ENCODE peak calls at places on chromosomes 5 and 9, in ten cellular contexts. Z is type B pancreatic cell, F is mucosa of descending colon, N is nephron progenitor cell, P is pancreas, W is osteocyte, Y is AG04449, K is uterus, J is natural killer cell, A is fibroblast of mammary gland. C is an unnamed sample.

GRCh38 chr9:134136117-134136996 is 475 bp downstream of the WDR5 start:
- DNase-seq in A (peak; percentile 24), K (peak; percentile 26), P (no peak), Y (no peak), N (peak; percentile 50), Z (no peak), F (peak; percentile 25), J (peak; percentile 22), W (no peak), C (no peak)

GRCh38 chr5:168578006-168578405 is 1.2 kb downstream of the PANK3 start:
- DNase-seq in J (no peak), W (no peak), N (no peak), Y (no peak), P (no peak), A (peak; percentile 56), F (no peak), Z (no peak), K (no peak), C (no peak)

GRCh38 chr9:68940620-68941019 is 73.3 kb downstream of the PRKACG start:
- DNase-seq in K (no peak), N (no peak), P (no peak), W (no peak), Y (no peak), F (no peak), J (no peak), A (no peak), Z (no peak), C (no peak)

GRCh38 chr9:110095776-110096175 is 112.2 kb downstream of the C9orf152 start:
- DNase-seq in J (no peak), W (peak; percentile 15), Z (no peak), A (peak; percentile 78), F (no peak), N (no peak), P (no peak), Y (no peak), K (no peak), C (no peak)

GRCh38 chr5:15500326-15500958 is 462 bp downstream of the FBXL7 start:
- DNase-seq in J (no peak), F (peak; percentile 28), K (peak; percentile 60), P (no peak), W (peak; percentile 85), Z (peak; percentile 70), A (peak; percentile 63), N (peak; percentile 55), Y (no peak), C (no peak)

GRCh38 chr5:170552486-170553122 is 48.8 kb downstream of the KCNIP1 start:
- DNase-seq in P (peak; percentile 24), N (peak; percentile 50), A (peak; percentile 82), Z (peak; percentile 79), F (peak; percentile 56), W (no peak), Y (peak; percentile 58), J (no peak), K (peak; percentile 87), C (no peak)

GRCh38 chr9:123678038-123678877 is 251.7 kb downstream of the DENND1A start:
- DNase-seq in J (no peak), A (no peak), N (no peak), K (no peak), P (peak; percentile 19), F (peak; percentile 34), Z (no peak), W (no peak), Y (no peak), C (no peak)

GRCh38 chr9:115291841-115292240 is 173.9 kb upstream of the TNC start:
- DNase-seq in P (no peak), Z (no peak), Y (no peak), W (no peak), A (peak; percentile 28), K (no peak), F (peak; percentile 92), N (no peak), J (no peak), C (no peak)

GRCh38 chr5:167918492-167919267 is 372.8 kb upstream of the WWC1 start:
- DNase-seq in Z (no peak), A (no peak), F (no peak), W (no peak), K (no peak), N (peak; percentile 28), Y (no peak), P (no peak), J (no peak), C (no peak)

DNA sequence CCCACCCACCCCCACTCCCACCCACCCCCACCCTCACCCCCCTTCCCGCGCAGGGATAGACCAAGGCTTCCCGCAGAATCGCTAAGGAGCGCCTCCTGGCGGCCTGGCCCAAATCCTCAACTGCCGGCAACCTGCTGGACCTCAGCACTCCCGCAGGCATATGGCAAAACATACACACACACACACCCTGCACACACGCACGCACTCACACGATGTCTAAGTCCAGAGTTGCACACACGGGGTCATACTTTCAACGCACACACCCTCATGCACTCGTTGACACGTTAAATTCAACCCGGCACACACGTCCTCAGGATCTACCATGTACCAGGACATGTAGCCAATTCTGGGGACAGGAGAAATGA is 1.7 kb downstream of the CPLX2 start:
- DNase-seq in J (no peak), K (no peak), Y (no peak), A (no peak), W (no peak), Z (no peak), N (peak; percentile 71), F (peak; percentile 12), P (no peak), C (no peak)
- TF ChIP-seq CTCF in J (no peak), K (no peak), Y (peak; percentile 14), A (peak; percentile 32), W (no peak), Z (peak; percentile 59), N (peak; percentile 30), F (no peak), P (no peak), C (no peak)

DNA sequence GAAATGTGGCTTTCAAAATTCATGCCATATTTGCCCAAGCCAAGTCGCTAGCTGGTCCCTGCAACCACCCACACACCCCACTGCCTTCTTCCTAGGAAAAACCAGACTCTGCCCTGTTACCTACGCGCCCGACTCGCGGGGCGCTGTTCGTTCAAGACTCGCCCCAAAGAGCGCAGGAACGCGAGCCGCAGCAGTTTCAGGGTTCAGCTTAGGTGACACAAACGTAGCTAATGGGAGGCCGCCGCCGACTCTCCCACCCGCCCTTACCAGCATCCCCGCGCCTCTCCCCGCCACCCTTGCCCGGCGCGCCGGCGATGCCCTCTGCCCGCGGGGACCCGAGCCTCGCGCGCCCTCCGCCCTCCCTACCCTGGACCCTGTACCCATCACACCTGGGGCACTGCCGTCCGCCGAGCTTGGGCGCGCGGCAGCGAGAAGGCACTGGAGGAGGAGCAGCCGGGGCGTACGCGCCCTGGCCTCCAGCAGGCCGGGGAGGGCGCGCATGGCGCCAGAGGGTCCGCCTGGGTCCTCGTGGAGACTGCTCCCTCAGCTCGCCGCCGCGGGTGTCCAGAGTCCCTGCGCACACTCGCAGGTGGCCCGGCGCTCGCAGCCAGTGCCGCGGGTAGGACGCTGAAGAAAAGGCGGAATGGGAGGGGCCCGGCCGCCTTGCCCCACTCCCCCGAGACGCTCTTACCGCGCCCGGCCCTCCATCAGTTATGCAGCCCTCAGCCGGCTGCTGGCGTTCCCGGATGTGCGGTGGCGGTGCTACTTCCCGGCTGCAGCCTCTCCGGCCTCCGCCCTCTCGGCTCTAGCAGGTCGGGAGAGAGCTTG is at the start of gene EMB:
- DNase-seq in F (peak; percentile 55), A (peak; percentile 6), N (peak; percentile 70), Y (no peak), P (peak; percentile 14), K (no peak), W (no peak), J (peak; percentile 70), Z (peak; percentile 73), C (peak; percentile 73)
- TF ChIP-seq CTCF in F (no peak), A (no peak), N (peak; percentile 22), Y (peak; percentile 34), P (no peak), K (no peak), W (peak; percentile 20), J (peak; percentile 32), Z (peak; percentile 57), C (no peak)

DNA sequence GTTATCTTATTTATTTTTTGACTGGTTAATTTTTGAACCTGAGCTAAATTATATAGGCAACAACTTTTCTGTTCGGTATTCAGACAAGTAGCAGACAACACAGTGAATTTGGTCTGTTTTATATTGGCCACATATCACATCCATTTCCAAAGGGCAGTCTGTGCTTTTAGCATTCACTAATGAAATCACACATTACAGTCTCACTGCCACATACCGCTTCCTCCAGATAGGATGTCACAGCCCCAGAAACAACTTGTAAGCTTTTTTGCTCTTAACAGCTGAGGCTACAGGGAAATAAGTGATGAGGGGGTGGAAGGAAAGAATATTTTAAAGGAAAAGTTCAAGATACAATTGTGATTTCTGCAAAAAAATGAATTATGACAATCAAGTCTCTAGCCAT is 140.6 kb downstream of the PLCXD3 start:
- DNase-seq in P (no peak), A (no peak), W (no peak), Y (no peak), N (no peak), J (no peak), Z (no peak), K (no peak), F (no peak), C (no peak)
- TF ChIP-seq CTCF in P (no peak), A (no peak), W (no peak), Y (no peak), N (no peak), J (no peak), Z (no peak), K (no peak), F (no peak), C (no peak)

DNA sequence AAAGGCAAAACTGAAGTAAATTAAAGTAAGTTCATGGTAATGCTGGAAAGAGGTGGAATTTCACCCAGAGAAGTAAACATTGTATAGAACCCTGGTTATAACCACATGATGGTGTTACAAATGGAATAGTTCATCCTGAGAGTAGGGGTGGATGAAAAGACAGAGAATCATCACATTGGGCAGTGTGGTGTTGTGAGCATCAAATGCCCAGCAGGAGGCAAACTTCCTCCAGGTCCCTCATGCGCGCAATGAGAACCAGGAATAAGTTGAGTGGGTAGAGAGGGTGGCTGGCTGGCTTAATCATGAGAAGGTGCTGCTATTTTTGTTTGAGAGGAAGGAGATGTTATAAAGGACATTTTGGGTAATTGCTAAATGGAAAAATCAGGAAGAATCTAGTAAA is 163.3 kb upstream of the HMHB1 start:
- DNase-seq in J (no peak), F (no peak), N (no peak), W (no peak), Y (no peak), K (no peak), A (no peak), Z (no peak), P (no peak), C (no peak)
- TF ChIP-seq CTCF in J (peak; percentile 34), F (no peak), N (no peak), W (no peak), Y (no peak), K (no peak), A (peak; percentile 22), Z (peak; percentile 24), P (no peak), C (no peak)

DNA sequence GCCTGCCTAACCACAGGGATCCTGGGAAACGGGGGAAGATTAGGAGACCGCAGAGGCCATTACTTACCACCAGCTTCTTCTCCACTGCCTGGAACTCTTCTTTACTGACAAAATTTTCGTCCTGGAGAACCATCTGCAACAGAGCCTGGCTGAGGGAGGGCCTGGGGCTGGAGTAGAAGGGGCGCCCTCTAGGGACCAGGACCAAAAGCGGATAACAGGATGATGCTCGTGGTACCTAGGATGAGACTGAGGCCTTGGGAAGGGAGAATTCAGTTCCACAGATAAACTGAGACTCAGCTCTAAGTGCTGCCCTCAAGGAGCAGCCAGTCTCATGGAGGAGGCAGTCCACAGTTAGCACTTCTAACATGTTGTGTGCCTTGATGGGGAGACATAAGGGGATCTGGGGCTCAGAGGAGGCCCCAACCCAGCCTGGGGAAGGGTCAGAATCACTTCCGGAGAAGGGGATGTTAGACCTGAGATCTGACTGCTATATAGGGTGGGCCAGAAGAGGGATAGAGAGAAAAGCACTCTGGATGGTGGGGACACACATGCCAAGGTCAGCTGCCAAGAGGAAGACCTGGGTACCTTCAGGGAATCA is 1.2 kb downstream of the SPATA24 start:
- DNase-seq in Y (no peak), K (no peak), Z (no peak), N (no peak), A (no peak), W (no peak), J (no peak), F (peak; percentile 59), P (no peak), C (no peak)
- TF ChIP-seq CTCF in Y (peak; percentile 19), K (no peak), Z (peak; percentile 61), N (no peak), A (peak; percentile 41), W (peak; percentile 40), J (no peak), F (peak; percentile 45), P (no peak), C (no peak)